ENCODE peak calls at places on chromosomes 13 and 19, in five cellular contexts. O, Z, N, K and H are unnamed samples.

GRCh38 chr19:55702131-55702627 is 27.2 kb downstream of the EPN1 start:
- DNase-seq in O (no peak), Z (no peak), N (no peak), K (no peak), H (no peak)

GRCh38 chr13:97695684-97696083 is 257.8 kb upstream of the IPO5 start:
- DNase-seq in O (peak; percentile 54), Z (no peak), N (no peak), K (no peak), H (no peak)

GRCh38 chr19:1171755-1172352 is 2.2 kb downstream of the SBNO2 start:
- DNase-seq in O (no peak), Z (no peak), N (no peak), K (no peak), H (no peak)

GRCh38 chr19:6714749-6715555 is 5.5 kb downstream of the C3 start:
- DNase-seq in O (no peak), Z (no peak), N (no peak), K (no peak), H (no peak)

GRCh38 chr13:25581351-25581750 is 209.6 kb downstream of the ATP8A2 start:
- DNase-seq in O (no peak), Z (no peak), N (no peak), K (no peak), H (no peak)

GRCh38 chr13:94968040-94968756 is 255.9 kb upstream of the SOX21 start:
- DNase-seq in O (no peak), Z (no peak), N (no peak), K (no peak), H (no peak)

GRCh38 chr19:10533656-10534386 is 9.9 kb upstream of the ATG4D start:
- DNase-seq in O (no peak), Z (peak; percentile 71), N (peak; percentile 76), K (peak; percentile 88), H (peak; percentile 45)

GRCh38 chr13:35693142-35693784 is 216.8 kb upstream of the MAB21L1 start:
- DNase-seq in O (no peak), Z (no peak), N (no peak), K (peak; percentile 48), H (no peak)

GRCh38 chr19:40272261-40272660 is 12.9 kb downstream of the AKT2 start:
- DNase-seq in O (no peak), Z (no peak), N (no peak), K (no peak), H (no peak)

GRCh38 chr13:112790735-112791641 is 101.2 kb downstream of the ATP11A start:
- DNase-seq in O (no peak), Z (no peak), N (peak; percentile 16), K (peak; percentile 64), H (no peak)

GRCh38 chr13:97417698-97418097 is 16.3 kb upstream of the RAP2A start:
- DNase-seq in O (no peak), Z (no peak), N (no peak), K (no peak), H (no peak)

GRCh38 chr19:42233638-42234292 is 8.6 kb downstream of the GSK3A start:
- DNase-seq in O (no peak), Z (no peak), N (no peak), K (no peak), H (no peak)

GRCh38 chr19:47756627-47756929 is 11.2 kb downstream of the NOP53 start:
- DNase-seq in O (no peak), Z (no peak), N (no peak), K (no peak), H (no peak)

GRCh38 chr13:36713842-36714241 is 40.0 kb downstream of the SERTM1 start:
- DNase-seq in O (no peak), Z (no peak), N (no peak), K (no peak), H (no peak)

GRCh38 chr19:1214862-1215731 is 9.5 kb downstream of the STK11 start:
- DNase-seq in O (no peak), Z (no peak), N (no peak), K (no peak), H (no peak)

GRCh38 chr19:1665565-1666047 is 13.2 kb upstream of the TCF3 start:
- DNase-seq in O (no peak), Z (no peak), N (no peak), K (no peak), H (no peak)

GRCh38 chr13:39913928-39914327 is 258.5 kb downstream of the COG6 start:
- DNase-seq in O (no peak), Z (no peak), N (peak; percentile 14), K (no peak), H (no peak)

GRCh38 chr13:77509221-77509620 is 26.3 kb upstream of the SCEL start:
- DNase-seq in O (peak; percentile 74), Z (no peak), N (no peak), K (peak; percentile 8), H (no peak)

GRCh38 chr13:84358601-84359000 is 476.3 kb upstream of the SLITRK1 start:
- DNase-seq in O (no peak), Z (no peak), N (no peak), K (no peak), H (no peak)

GRCh38 chr13:110116072-110116487 is 190.9 kb downstream of the COL4A1 start:
- DNase-seq in O (no peak), Z (peak; percentile 74), N (no peak), K (peak; percentile 60), H (no peak)

GRCh38 chr19:5206751-5207075 is 133.9 kb downstream of the PTPRS start:
- DNase-seq in O (no peak), Z (no peak), N (no peak), K (no peak), H (no peak)

GRCh38 chr19:5205937-5206750 is 134.5 kb downstream of the PTPRS start:
- DNase-seq in O (no peak), Z (no peak), N (no peak), K (no peak), H (no peak)

GRCh38 chr19:5205388-5205787 is 135.2 kb downstream of the PTPRS start:
- DNase-seq in O (no peak), Z (no peak), N (no peak), K (no peak), H (no peak)

GRCh38 chr19:5200844-5201243 is 139.8 kb downstream of the PTPRS start:
- DNase-seq in O (no peak), Z (no peak), N (no peak), K (no peak), H (no peak)

GRCh38 chr19:5204212-5204611 is 136.4 kb downstream of the PTPRS start:
- DNase-seq in O (no peak), Z (no peak), N (no peak), K (no peak), H (no peak)
- TF ChIP-seq CTCF in O (no peak), Z (no peak), N (no peak), K (no peak), H (no peak)

DNA sequence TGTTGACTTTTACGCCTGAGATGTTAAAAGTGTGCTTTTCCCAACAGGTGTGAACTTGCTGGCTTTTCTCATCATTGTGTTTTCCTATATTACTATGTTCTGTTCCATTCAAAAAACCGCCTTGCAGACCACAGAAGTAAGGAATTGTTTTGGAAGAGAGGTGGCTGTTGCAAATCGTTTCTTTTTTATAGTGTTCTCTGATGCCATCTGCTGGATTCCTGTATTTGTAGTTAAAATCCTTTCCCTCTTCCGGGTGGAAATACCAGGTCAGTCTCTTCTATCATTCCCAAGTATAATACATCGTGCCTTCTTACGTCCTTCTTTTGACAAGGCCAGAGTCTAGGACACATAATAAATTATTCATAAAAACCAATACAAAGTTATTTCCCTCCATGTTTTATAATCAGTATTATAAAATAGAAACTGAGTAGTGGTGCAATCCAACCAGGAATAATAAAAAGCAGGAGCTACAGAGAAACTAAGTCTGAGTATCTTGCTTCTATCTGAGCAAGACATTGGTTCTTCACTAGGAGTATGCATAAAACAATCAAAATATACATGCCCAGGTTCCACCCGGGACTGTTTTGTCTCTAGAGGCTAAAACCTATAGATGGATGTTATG is 57.9 kb downstream of the RXFP2 start:
- DNase-seq in O (no peak), Z (peak; percentile 36), N (no peak), K (peak; percentile 55), H (peak; percentile 2)
- TF ChIP-seq CTCF in O (peak; percentile 55), Z (peak; percentile 46), N (peak; percentile 53), K (peak; percentile 69), H (peak; percentile 57)

GRCh38 chr19:28289294-28290063 is 923.5 kb downstream of the UQCRFS1 start:
- DNase-seq in O (peak; percentile 58), Z (no peak), N (peak; percentile 16), K (no peak), H (no peak)
- TF ChIP-seq CTCF in O (no peak), Z (no peak), N (no peak), K (no peak), H (no peak)

GRCh38 chr19:21677696-21678418 is 89.5 kb downstream of the ZNF100 start:
- DNase-seq in O (no peak), Z (no peak), N (no peak), K (no peak), H (no peak)
- TF ChIP-seq CTCF in O (no peak), Z (no peak), N (no peak), K (no peak), H (no peak)

DNA sequence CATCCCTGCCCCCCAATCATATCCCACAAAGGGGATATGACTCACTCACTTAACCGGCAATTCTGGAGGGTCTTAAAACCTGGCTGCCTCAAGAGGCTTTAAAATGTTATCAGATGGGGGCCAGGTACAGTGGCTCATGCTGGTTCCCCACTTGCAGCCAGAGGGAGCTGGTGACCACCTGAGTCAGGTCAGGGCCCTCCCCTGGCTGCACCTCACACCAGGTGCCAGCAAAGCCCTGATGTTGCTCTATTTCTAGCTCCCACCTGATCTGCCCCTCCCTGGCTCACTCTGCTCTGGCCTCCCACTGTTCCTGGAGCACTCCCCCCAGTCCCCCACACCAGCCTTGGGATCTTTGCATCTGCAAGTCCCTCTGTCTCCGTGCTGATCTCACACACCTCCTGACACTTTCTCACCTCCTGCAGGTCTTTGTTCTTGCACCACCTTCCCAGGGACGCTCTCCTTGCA is 14.2 kb downstream of the HPN start:
- DNase-seq in O (no peak), Z (peak; percentile 24), N (no peak), K (no peak), H (no peak)
- TF ChIP-seq CTCF in O (peak; percentile 48), Z (peak; percentile 42), N (peak; percentile 12), K (no peak), H (no peak)

DNA sequence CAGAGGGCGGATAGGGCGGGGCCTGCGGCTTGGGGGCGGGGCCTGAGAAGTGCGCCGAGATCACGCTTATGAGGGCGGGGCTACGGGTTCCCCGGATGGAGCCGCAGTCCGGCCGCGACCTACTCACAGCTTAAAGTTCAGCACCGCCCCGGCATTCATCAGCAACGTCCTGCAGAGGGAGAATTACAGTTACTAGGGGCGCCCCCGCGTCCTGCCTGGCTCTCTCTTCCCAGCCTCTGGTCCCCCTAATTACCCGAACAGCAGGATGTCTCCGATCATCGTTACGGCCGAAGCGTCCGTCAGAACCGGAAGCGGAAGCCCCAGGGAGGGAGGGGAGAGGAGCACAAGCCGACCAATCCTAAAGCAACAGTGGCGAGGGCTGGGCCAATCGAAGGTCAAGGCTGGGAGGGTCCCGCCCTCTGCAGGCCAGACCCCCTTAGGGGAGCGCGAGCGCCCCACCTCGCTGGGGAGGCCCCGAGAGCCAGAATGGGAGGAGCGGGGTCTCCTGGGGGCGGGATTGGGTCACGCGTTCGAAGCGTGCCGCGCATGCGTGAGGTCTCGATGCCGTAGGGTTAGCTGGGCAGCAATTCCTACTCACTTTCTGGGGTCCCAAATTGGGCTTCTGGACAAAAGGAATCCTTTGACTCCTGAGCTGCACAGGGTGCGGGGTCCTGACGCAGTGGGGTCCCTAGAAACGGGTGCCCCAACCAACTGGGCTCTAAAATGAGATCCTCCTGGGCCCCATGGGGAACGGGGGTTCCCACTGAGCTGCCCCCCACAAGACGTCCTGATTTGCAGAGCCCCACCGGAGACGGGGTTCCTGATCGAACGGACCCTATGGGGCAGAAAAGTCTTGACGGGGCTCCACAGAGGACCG is at the start of gene SMIM7:
- DNase-seq in O (peak; percentile 84), Z (peak; percentile 100), N (peak; percentile 93), K (peak; percentile 98), H (peak; percentile 98)
- TF ChIP-seq CTCF in O (peak; percentile 11), Z (no peak), N (no peak), K (peak; percentile 30), H (peak; percentile 14)